ENCODE peak calls at places on chromosome 12, in eight cellular contexts. F is non-pigmented ciliary epithelial cell, P is GM04504, U is A549, H is NCI-H2081, W is amniotic stem cell, Q is left lung, L is NCI-H460. M is an unnamed sample.

GRCh38 chr12:12682284-12682683 is 13.7 kb downstream of the GPR19 start:
- DNase-seq in F (no peak), P (no peak), U (no peak), W (no peak), L (no peak), Q (no peak), H (no peak), M (no peak)

GRCh38 chr12:126772171-126772864 is 1494.7 kb upstream of the TMEM132C start:
- DNase-seq in L (peak), P (no peak), F (peak), Q (no peak), W (no peak), H (no peak), U (peak), M (no peak)

GRCh38 chr12:7130791-7131501 is 775 bp downstream of the CLSTN3 start:
- DNase-seq in F (no peak), W (no peak), U (no peak), L (no peak), H (peak), Q (peak), P (no peak), M (no peak)

GRCh38 chr12:89733579-89734201 is 25.1 kb upstream of the ATP2B1 start:
- DNase-seq in W (peak), P (peak), H (no peak), L (no peak), F (peak), U (no peak), Q (no peak), M (no peak)

GRCh38 chr12:53575502-53576264 is 50.5 kb downstream of the ATF7 start:
- DNase-seq in H (no peak), U (peak), L (peak), P (no peak), F (peak), W (no peak), Q (no peak), M (peak)

GRCh38 chr12:12975322-12976077 is 23.5 kb upstream of the GPRC5D start:
- DNase-seq in Q (no peak), L (peak), P (no peak), W (peak), H (no peak), F (no peak), U (peak), M (no peak)

GRCh38 chr12:47987411-47988072 is 16.7 kb downstream of the COL2A1 start:
- DNase-seq in Q (no peak), L (no peak), P (no peak), W (no peak), U (no peak), H (no peak), F (no peak), M (no peak)

GRCh38 chr12:125104978-125105377 is 39.7 kb downstream of the AACS start:
- DNase-seq in P (no peak), H (no peak), Q (no peak), F (no peak), L (no peak), W (no peak), U (no peak), M (no peak)

GRCh38 chr12:52976574-52977071 is 27.7 kb downstream of the KRT18 start:
- DNase-seq in W (no peak), P (no peak), F (no peak), H (no peak), U (peak), Q (no peak), L (no peak), M (no peak)

GRCh38 chr12:40953076-40953475 is 235.0 kb upstream of the PDZRN4 start:
- DNase-seq in H (no peak), F (peak), Q (no peak), P (no peak), W (no peak), U (no peak), L (no peak), M (no peak)

GRCh38 chr12:104220931-104221330 is 5.4 kb downstream of the TXNRD1 start:
- DNase-seq in W (no peak), Q (no peak), H (no peak), U (no peak), F (no peak), P (no peak), L (no peak), M (no peak)

GRCh38 chr12:106139422-106140141 is 828 bp upstream of the NUAK1 start:
- DNase-seq in W (peak), L (peak), H (peak), Q (peak), P (peak), U (peak), F (no peak), M (peak)

GRCh38 chr12:15644700-15645099 is 144.5 kb downstream of the EPS8 start:
- DNase-seq in U (no peak), H (no peak), W (no peak), F (no peak), Q (no peak), P (no peak), L (no peak), M (no peak)

GRCh38 chr12:3362751-3363150 is 128.3 kb upstream of the PRMT8 start:
- DNase-seq in W (no peak), U (peak), P (no peak), L (no peak), F (no peak), Q (no peak), H (peak), M (no peak)

GRCh38 chr12:54053625-54054441 is at the start of gene HOXC4:
- DNase-seq in L (no peak), Q (peak), P (no peak), U (peak), H (no peak), F (no peak), W (no peak), M (peak)

GRCh38 chr12:76623929-76624328 is 64.4 kb upstream of the OSBPL8 start:
- DNase-seq in F (no peak), H (peak), Q (no peak), W (no peak), L (no peak), U (no peak), P (peak), M (no peak)

GRCh38 chr12:103855896-103856657 is 15.0 kb upstream of the NT5DC3 start:
- DNase-seq in L (no peak), Q (no peak), H (no peak), U (no peak), W (no peak), F (no peak), P (no peak), M (no peak)

GRCh38 chr12:121964813-121965643 is 46.6 kb downstream of the CFAP251 start:
- DNase-seq in Q (no peak), W (no peak), P (peak), L (peak), F (no peak), H (no peak), U (no peak), M (no peak)

GRCh38 chr12:77239617-77240016 is 174.2 kb upstream of the E2F7 start:
- DNase-seq in F (no peak), W (no peak), H (no peak), P (no peak), L (no peak), U (no peak), Q (no peak), M (no peak)

GRCh38 chr12:89316705-89317139 is 35.6 kb downstream of the DUSP6 start:
- DNase-seq in W (no peak), U (no peak), P (no peak), F (no peak), L (no peak), Q (no peak), H (no peak), M (no peak)

GRCh38 chr12:49098035-49098451 is 3.4 kb upstream of the DHH start:
- DNase-seq in Q (no peak), F (no peak), U (peak), H (peak), P (no peak), L (peak), W (no peak), M (peak)

GRCh38 chr12:5904441-5904840 is 40.6 kb downstream of the ANO2 start:
- DNase-seq in Q (no peak), P (no peak), U (no peak), H (no peak), W (no peak), F (no peak), L (no peak), M (no peak)

GRCh38 chr12:69633061-69633460 is 22.4 kb upstream of the LRRC10 start:
- DNase-seq in P (no peak), Q (no peak), F (no peak), U (peak), H (peak), W (no peak), L (no peak), M (no peak)

GRCh38 chr12:55927588-55928502 is at the start of gene PYM1:
- DNase-seq in P (no peak), U (peak), L (peak), F (no peak), Q (peak), H (peak), W (peak), M (peak)

GRCh38 chr12:5073838-5074237 is 30.2 kb downstream of the KCNA5 start:
- DNase-seq in U (no peak), H (peak), F (no peak), Q (no peak), W (no peak), P (no peak), L (no peak), M (no peak)

GRCh38 chr12:98820005-98820404 is 174.9 kb downstream of the APAF1 start:
- DNase-seq in Q (no peak), P (no peak), U (no peak), W (no peak), F (no peak), L (no peak), H (no peak), M (no peak)

GRCh38 chr12:9751204-9752144 is 9.2 kb downstream of the CD69 start:
- DNase-seq in U (peak), W (no peak), L (no peak), P (peak), H (peak), Q (no peak), F (no peak), M (no peak)

M was measured in NCI-H446 treated with DMSO at 0.1 percent for 48 hours.